ENCODE peak calls at places on chromosomes 11 and 22, in nine cellular contexts. K is left cardiac atrium; S is posterior cingulate gyrus; Q is SHP77; L is stimulated activated effector memory CD8-positive, alpha-beta T cell treated with anti-CD3 and anti-CD28 coated beads, Interleukin-12 subunit alpha, Interleukin-12 subunit beta, amount 100 ng/mL, for 72 hours; G is stimulated activated naive CD8-positive, alpha-beta T cell treated with anti-CD3 and anti-CD28 coated beads, Interleukin-15, Interleukin-2, amounts not matched to agents 100 U/mL and 50 U/mL, for 24 hours; V is stimulated activated CD8-positive, alpha-beta memory T cell treated with anti-CD3 and anti-CD28 coated beads, Interleukin-7, amount 100 ng/mL, for 48 hours; W is Caco-2; J is T-helper 1 cell. C is an unnamed sample.

GRCh38 chr11:43556892-43557291 is 123.6 kb upstream of the HSD17B12 start:
- DNase-seq in K (no peak), S (no peak), Q (no peak), L (no peak), G (no peak), V (no peak), W (no peak), J (no peak), C (no peak)

GRCh38 chr11:18698341-18699268 is at the start of gene TMEM86A:
- DNase-seq in K (peak; percentile 96), S (peak; percentile 90), Q (peak; percentile 67), L (peak; percentile 89), G (peak; percentile 93), V (peak; percentile 74), W (peak; percentile 88), J (peak; percentile 90), C (peak; percentile 66)

GRCh38 chr11:116107229-116107628 is 603.0 kb upstream of the CADM1 start:
- DNase-seq in K (no peak), S (no peak), Q (no peak), L (no peak), G (no peak), V (no peak), W (no peak), J (no peak), C (no peak)

GRCh38 chr22:49687333-49687732 is 140.3 kb downstream of the BRD1 start:
- DNase-seq in K (no peak), S (no peak), Q (no peak), L (no peak), G (no peak), V (no peak), W (no peak), J (no peak), C (no peak)

GRCh38 chr11:16924826-16925494 is 89.3 kb downstream of the PLEKHA7 start:
- DNase-seq in K (peak; percentile 66), S (peak; percentile 19), Q (no peak), L (no peak), G (no peak), V (no peak), W (peak; percentile 96), J (no peak), C (no peak)

GRCh38 chr22:50059185-50059880 is 1.2 kb upstream of the TTLL8 start:
- DNase-seq in K (no peak), S (no peak), Q (no peak), L (no peak), G (no peak), V (no peak), W (no peak), J (no peak), C (no peak)

GRCh38 chr22:20776624-20777405 is 2.9 kb downstream of the SERPIND1 start:
- DNase-seq in K (no peak), S (no peak), Q (no peak), L (no peak), G (no peak), V (no peak), W (no peak), J (no peak), C (no peak)

GRCh38 chr11:296976-297665 is 2.2 kb downstream of the IFITM5 start:
- DNase-seq in K (peak; percentile 20), S (no peak), Q (no peak), L (no peak), G (no peak), V (no peak), W (peak; percentile 32), J (no peak), C (no peak)

GRCh38 chr11:102111787-102112653 is 1.8 kb downstream of the YAP1 start:
- DNase-seq in K (peak; percentile 36), S (no peak), Q (no peak), L (no peak), G (peak; percentile 6), V (no peak), W (no peak), J (no peak), C (no peak)

GRCh38 chr22:27206001-27206746 is 548.8 kb downstream of the MIAT start:
- DNase-seq in K (no peak), S (no peak), Q (no peak), L (no peak), G (no peak), V (no peak), W (no peak), J (no peak), C (no peak)

GRCh38 chr11:2433106-2433925 is 11.0 kb downstream of the TRPM5 start:
- DNase-seq in K (no peak), S (no peak), Q (no peak), L (no peak), G (no peak), V (no peak), W (no peak), J (no peak), C (no peak)

GRCh38 chr11:28690746-28691145 is 582.6 kb downstream of the METTL15 start:
- DNase-seq in K (no peak), S (no peak), Q (no peak), L (no peak), G (no peak), V (no peak), W (no peak), J (no peak), C (no peak)

GRCh38 chr11:125514336-125515101 is 18.5 kb upstream of the FEZ1 start:
- DNase-seq in K (peak; percentile 31), S (no peak), Q (no peak), L (peak; percentile 27), G (peak; percentile 60), V (peak; percentile 33), W (peak; percentile 56), J (peak; percentile 30), C (peak; percentile 92)

GRCh38 chr11:124879229-124879998 is 14.2 kb downstream of the ROBO3 start:
- DNase-seq in K (no peak), S (no peak), Q (no peak), L (no peak), G (no peak), V (no peak), W (peak; percentile 38), J (no peak), C (no peak)

GRCh38 chr22:49163960-49164690 is 663.5 kb downstream of the BRD1 start:
- DNase-seq in K (no peak), S (no peak), Q (no peak), L (no peak), G (no peak), V (no peak), W (no peak), J (no peak), C (no peak)

GRCh38 chr11:10122337-10123197 is 171.5 kb downstream of the SBF2 start:
- DNase-seq in K (no peak), S (no peak), Q (no peak), L (no peak), G (no peak), V (no peak), W (no peak), J (no peak), C (peak; percentile 46)

GRCh38 chr11:74570266-74571061 is 21.9 kb upstream of the POLD3 start:
- DNase-seq in K (peak; percentile 40), S (no peak), Q (peak; percentile 65), L (no peak), G (peak; percentile 24), V (no peak), W (peak; percentile 72), J (no peak), C (peak; percentile 40)

GRCh38 chr11:8928981-8929615 is 3.6 kb downstream of the C11orf16 start:
- DNase-seq in K (no peak), S (no peak), Q (no peak), L (no peak), G (no peak), V (no peak), W (no peak), J (no peak), C (no peak)

GRCh38 chr11:109237636-109238035 is 184.4 kb upstream of the C11orf87 start:
- DNase-seq in K (no peak), S (no peak), Q (no peak), L (no peak), G (no peak), V (no peak), W (no peak), J (no peak), C (no peak)

GRCh38 chr11:116948375-116948774 is 111.0 kb upstream of the APOA1 start:
- DNase-seq in K (no peak), S (no peak), Q (no peak), L (no peak), G (no peak), V (no peak), W (no peak), J (no peak), C (peak; percentile 57)

GRCh38 chr22:31106651-31107205 is 640 bp downstream of the SELENOM start:
- DNase-seq in K (no peak), S (no peak), Q (no peak), L (no peak), G (no peak), V (no peak), W (no peak), J (no peak), C (no peak)

GRCh38 chr11:121240650-121241299 is 51.8 kb upstream of the SC5D start:
- DNase-seq in K (no peak), S (no peak), Q (no peak), L (no peak), G (no peak), V (no peak), W (no peak), J (no peak), C (no peak)

GRCh38 chr11:206002-206384 is 1.2 kb downstream of the BET1L start:
- DNase-seq in K (no peak), S (peak; percentile 4), Q (no peak), L (no peak), G (no peak), V (no peak), W (no peak), J (no peak), C (no peak)

GRCh38 chr11:65651589-65652510 is 10.9 kb downstream of the RELA start:
- DNase-seq in K (no peak), S (no peak), Q (no peak), L (peak; percentile 30), G (no peak), V (no peak), W (peak; percentile 33), J (no peak), C (no peak)

GRCh38 chr11:5242933-5243844 is 6.5 kb downstream of the HBG1 start:
- DNase-seq in K (no peak), S (no peak), Q (no peak), L (no peak), G (no peak), V (no peak), W (no peak), J (no peak), C (no peak)

GRCh38 chr11:94112182-94112960 is 16.3 kb upstream of the PANX1 start:
- DNase-seq in K (no peak), S (no peak), Q (no peak), L (no peak), G (no peak), V (no peak), W (no peak), J (no peak), C (no peak)

GRCh38 chr11:128733440-128734115 is 39.7 kb downstream of the FLI1 start:
- DNase-seq in K (no peak), S (no peak), Q (no peak), L (no peak), G (no peak), V (no peak), W (no peak), J (no peak), C (no peak)

GRCh38 chr11:121643530-121644512 is 191.1 kb upstream of the SORL1-AS1 start:
- DNase-seq in K (no peak), S (no peak), Q (no peak), L (no peak), G (no peak), V (no peak), W (no peak), J (no peak), C (no peak)

GRCh38 chr11:66649903-66650302 is 11.4 kb downstream of the RBM4 start:
- DNase-seq in K (no peak), S (no peak), Q (no peak), L (no peak), G (no peak), V (no peak), W (no peak), J (no peak), C (no peak)

GRCh38 chr11:126153999-126154398 is 57.5 kb downstream of the RPUSD4 start:
- DNase-seq in K (no peak), S (no peak), Q (no peak), L (no peak), G (no peak), V (no peak), W (no peak), J (no peak), C (no peak)

GRCh38 chr22:24935771-24936483 is 10.6 kb downstream of the LHFPL7 start:
- DNase-seq in K (no peak), S (no peak), Q (no peak), L (no peak), G (no peak), V (no peak), W (no peak), J (no peak), C (no peak)

C was measured in AML-193.